ENCODE peak calls at places on chromosomes 4 and X, in six cellular contexts. One of them, this sample, is unnamed.

GRCh38 chrX:9940397-9940796 is 26.8 kb upstream of the CLDN34 start:
- DNase-seq in esophagus muscularis mucosa: no peak
- DNase-seq in CD8-positive, alpha-beta T cell: no peak
- DNase-seq in cardiac fibroblast: peak; percentile 54
- DNase-seq in stomach: no peak
- DNase-seq in mammary epithelial cell: peak; percentile 54
- DNase-seq in this sample: peak; percentile 49

GRCh38 chrX:41538707-41539106 is 91.6 kb downstream of the NYX start:
- DNase-seq in esophagus muscularis mucosa: no peak
- DNase-seq in CD8-positive, alpha-beta T cell: no peak
- DNase-seq in cardiac fibroblast: no peak
- DNase-seq in stomach: no peak
- DNase-seq in mammary epithelial cell: no peak
- DNase-seq in this sample: no peak

GRCh38 chrX:72296991-72297390 is 8.7 kb downstream of the CITED1 start:
- DNase-seq in esophagus muscularis mucosa: no peak
- DNase-seq in CD8-positive, alpha-beta T cell: no peak
- DNase-seq in cardiac fibroblast: no peak
- DNase-seq in stomach: no peak
- DNase-seq in mammary epithelial cell: no peak
- DNase-seq in this sample: no peak

GRCh38 chr4:8117278-8117682 is 41.3 kb downstream of the ABLIM2 start:
- DNase-seq in esophagus muscularis mucosa: no peak
- DNase-seq in CD8-positive, alpha-beta T cell: no peak
- DNase-seq in cardiac fibroblast: peak; percentile 50
- DNase-seq in stomach: peak; percentile 41
- DNase-seq in mammary epithelial cell: peak; percentile 6
- DNase-seq in this sample: no peak

GRCh38 chrX:22409418-22409817 is 136.7 kb downstream of the CBLL2 start:
- DNase-seq in esophagus muscularis mucosa: no peak
- DNase-seq in CD8-positive, alpha-beta T cell: no peak
- DNase-seq in cardiac fibroblast: no peak
- DNase-seq in stomach: no peak
- DNase-seq in mammary epithelial cell: no peak
- DNase-seq in this sample: no peak

GRCh38 chr4:60683357-60683756 is 516.8 kb upstream of the ADGRL3 start:
- DNase-seq in esophagus muscularis mucosa: no peak
- DNase-seq in CD8-positive, alpha-beta T cell: no peak
- DNase-seq in cardiac fibroblast: peak; percentile 94
- DNase-seq in stomach: no peak
- DNase-seq in mammary epithelial cell: peak; percentile 69
- DNase-seq in this sample: no peak

GRCh38 chr4:124483043-124483906 is 229.3 kb downstream of the ANKRD50 start:
- DNase-seq in esophagus muscularis mucosa: no peak
- DNase-seq in CD8-positive, alpha-beta T cell: no peak
- DNase-seq in cardiac fibroblast: peak; percentile 22
- DNase-seq in stomach: no peak
- DNase-seq in mammary epithelial cell: no peak
- DNase-seq in this sample: no peak

GRCh38 chr4:102734591-102735385 is 26.0 kb downstream of the MANBA start:
- DNase-seq in esophagus muscularis mucosa: peak; percentile 66
- DNase-seq in CD8-positive, alpha-beta T cell: no peak
- DNase-seq in cardiac fibroblast: peak; percentile 50
- DNase-seq in stomach: peak; percentile 28
- DNase-seq in mammary epithelial cell: peak; percentile 6
- DNase-seq in this sample: no peak

GRCh38 chr4:184318852-184319251 is 101.2 kb upstream of the ENPP6 start:
- DNase-seq in esophagus muscularis mucosa: peak; percentile 66
- DNase-seq in CD8-positive, alpha-beta T cell: no peak
- DNase-seq in cardiac fibroblast: no peak
- DNase-seq in stomach: no peak
- DNase-seq in mammary epithelial cell: no peak
- DNase-seq in this sample: no peak

GRCh38 chr4:1978741-1979476 is 29.9 kb downstream of the NELFA start:
- DNase-seq in esophagus muscularis mucosa: no peak
- DNase-seq in CD8-positive, alpha-beta T cell: no peak
- DNase-seq in cardiac fibroblast: no peak
- DNase-seq in stomach: no peak
- DNase-seq in mammary epithelial cell: no peak
- DNase-seq in this sample: no peak

GRCh38 chrX:43469391-43470054 is 186.6 kb upstream of the MAOA start:
- DNase-seq in esophagus muscularis mucosa: no peak
- DNase-seq in CD8-positive, alpha-beta T cell: no peak
- DNase-seq in cardiac fibroblast: no peak
- DNase-seq in stomach: no peak
- DNase-seq in mammary epithelial cell: peak; percentile 9
- DNase-seq in this sample: peak; percentile 12

GRCh38 chr4:6468376-6468775 is 4.0 kb downstream of the PPP2R2C start:
- DNase-seq in esophagus muscularis mucosa: no peak
- DNase-seq in CD8-positive, alpha-beta T cell: no peak
- DNase-seq in cardiac fibroblast: no peak
- DNase-seq in stomach: no peak
- DNase-seq in mammary epithelial cell: no peak
- DNase-seq in this sample: no peak

GRCh38 chr4:79083406-79084010 is 144.3 kb upstream of the PAQR3 start:
- DNase-seq in esophagus muscularis mucosa: no peak
- DNase-seq in CD8-positive, alpha-beta T cell: no peak
- DNase-seq in cardiac fibroblast: no peak
- DNase-seq in stomach: no peak
- DNase-seq in mammary epithelial cell: no peak
- DNase-seq in this sample: no peak

GRCh38 chr4:186790630-186791029 is 67.0 kb upstream of the FAT1 start:
- DNase-seq in esophagus muscularis mucosa: no peak
- DNase-seq in CD8-positive, alpha-beta T cell: no peak
- DNase-seq in cardiac fibroblast: no peak
- DNase-seq in stomach: no peak
- DNase-seq in mammary epithelial cell: no peak
- DNase-seq in this sample: no peak

GRCh38 chrX:32871636-32872035 is 339.7 kb downstream of the DMD start:
- DNase-seq in esophagus muscularis mucosa: no peak
- DNase-seq in CD8-positive, alpha-beta T cell: no peak
- DNase-seq in cardiac fibroblast: peak; percentile 71
- DNase-seq in stomach: no peak
- DNase-seq in mammary epithelial cell: peak; percentile 74
- DNase-seq in this sample: peak; percentile 10

GRCh38 chrX:151996329-151996728 is 21.9 kb upstream of the GABRE start:
- DNase-seq in esophagus muscularis mucosa: no peak
- DNase-seq in CD8-positive, alpha-beta T cell: no peak
- DNase-seq in cardiac fibroblast: no peak
- DNase-seq in stomach: no peak
- DNase-seq in mammary epithelial cell: no peak
- DNase-seq in this sample: no peak

GRCh38 chrX:40539214-40540142 is 41.3 kb upstream of the ATP6AP2 start:
- DNase-seq in esophagus muscularis mucosa: no peak
- DNase-seq in CD8-positive, alpha-beta T cell: peak; percentile 50
- DNase-seq in cardiac fibroblast: peak; percentile 71
- DNase-seq in stomach: no peak
- DNase-seq in mammary epithelial cell: peak; percentile 32
- DNase-seq in this sample: no peak

GRCh38 chr4:182531555-182532162 is 288.5 kb downstream of the TENM3 start:
- DNase-seq in esophagus muscularis mucosa: no peak
- DNase-seq in CD8-positive, alpha-beta T cell: no peak
- DNase-seq in cardiac fibroblast: no peak
- DNase-seq in stomach: no peak
- DNase-seq in mammary epithelial cell: no peak
- DNase-seq in this sample: no peak

GRCh38 chrX:136711147-136711546 is 63.2 kb downstream of the CD40LG start:
- DNase-seq in esophagus muscularis mucosa: no peak
- DNase-seq in CD8-positive, alpha-beta T cell: no peak
- DNase-seq in cardiac fibroblast: peak; percentile 60
- DNase-seq in stomach: peak; percentile 35
- DNase-seq in mammary epithelial cell: peak; percentile 42
- DNase-seq in this sample: no peak

GRCh38 chr4:82839624-82840023 is 41.0 kb upstream of the SCD5 start:
- DNase-seq in esophagus muscularis mucosa: no peak
- DNase-seq in CD8-positive, alpha-beta T cell: no peak
- DNase-seq in cardiac fibroblast: peak; percentile 38
- DNase-seq in stomach: no peak
- DNase-seq in mammary epithelial cell: no peak
- DNase-seq in this sample: no peak

GRCh38 chr4:140266958-140267568 is 106.4 kb upstream of the SCOC start:
- DNase-seq in esophagus muscularis mucosa: no peak
- DNase-seq in CD8-positive, alpha-beta T cell: no peak
- DNase-seq in cardiac fibroblast: peak; percentile 12
- DNase-seq in stomach: no peak
- DNase-seq in mammary epithelial cell: no peak
- DNase-seq in this sample: no peak

GRCh38 chrX:1925053-1925481 is 310.2 kb downstream of the ASMT start:
- DNase-seq in esophagus muscularis mucosa: no peak
- DNase-seq in CD8-positive, alpha-beta T cell: no peak
- DNase-seq in cardiac fibroblast: no peak
- DNase-seq in stomach: no peak
- DNase-seq in mammary epithelial cell: no peak
- DNase-seq in this sample: no peak

GRCh38 chrX:80423744-80424143 is 3.5 kb downstream of the TENT5D start:
- DNase-seq in esophagus muscularis mucosa: no peak
- DNase-seq in CD8-positive, alpha-beta T cell: no peak
- DNase-seq in cardiac fibroblast: no peak
- DNase-seq in stomach: no peak
- DNase-seq in mammary epithelial cell: no peak
- DNase-seq in this sample: no peak

GRCh38 chrX:3415011-3415410 is 68.6 kb upstream of the MXRA5 start:
- DNase-seq in esophagus muscularis mucosa: no peak
- DNase-seq in CD8-positive, alpha-beta T cell: no peak
- DNase-seq in cardiac fibroblast: no peak
- DNase-seq in stomach: no peak
- DNase-seq in mammary epithelial cell: no peak
- DNase-seq in this sample: no peak

GRCh38 chr4:66647468-66647867 is 897.8 kb downstream of the CENPC start:
- DNase-seq in esophagus muscularis mucosa: no peak
- DNase-seq in CD8-positive, alpha-beta T cell: no peak
- DNase-seq in cardiac fibroblast: peak; percentile 30
- DNase-seq in stomach: no peak
- DNase-seq in mammary epithelial cell: no peak
- DNase-seq in this sample: no peak

GRCh38 chrX:1554469-1555210 is 17.7 kb upstream of the P2RY8 start:
- DNase-seq in esophagus muscularis mucosa: peak; percentile 47
- DNase-seq in CD8-positive, alpha-beta T cell: peak; percentile 40
- DNase-seq in cardiac fibroblast: no peak
- DNase-seq in stomach: peak; percentile 25
- DNase-seq in mammary epithelial cell: no peak
- DNase-seq in this sample: no peak

GRCh38 chr4:13544556-13545393 is 467 bp upstream of the NKX3-2 start:
- DNase-seq in esophagus muscularis mucosa: peak; percentile 94
- DNase-seq in CD8-positive, alpha-beta T cell: no peak
- DNase-seq in cardiac fibroblast: peak; percentile 61
- DNase-seq in stomach: peak; percentile 63
- DNase-seq in mammary epithelial cell: peak; percentile 70
- DNase-seq in this sample: no peak

GRCh38 chr4:8162625-8163024 is 4.0 kb upstream of the ABLIM2 start:
- DNase-seq in esophagus muscularis mucosa: no peak
- DNase-seq in CD8-positive, alpha-beta T cell: no peak
- DNase-seq in cardiac fibroblast: no peak
- DNase-seq in stomach: no peak
- DNase-seq in mammary epithelial cell: no peak
- DNase-seq in this sample: no peak

DNA sequence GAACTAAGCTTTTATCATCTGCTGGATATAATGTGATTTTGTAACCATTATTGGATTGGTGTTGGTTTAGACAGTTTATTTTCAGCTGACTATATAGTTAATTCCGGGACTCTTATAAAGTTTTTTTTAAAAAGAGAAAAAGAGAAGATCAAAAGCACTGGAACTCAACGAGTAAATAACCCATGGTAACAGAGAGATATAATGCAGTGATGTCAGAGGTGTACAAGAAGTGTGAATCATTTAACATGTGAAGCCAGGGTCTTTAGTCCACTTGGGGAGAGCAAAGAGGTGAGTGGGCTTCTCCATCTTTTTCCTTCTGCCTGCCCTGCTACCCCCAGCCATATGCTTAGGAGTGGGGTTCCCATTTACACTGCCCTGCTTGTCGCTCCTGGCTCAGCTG is 3.2 kb downstream of the TMEM165 start:
- DNase-seq in esophagus muscularis mucosa: no peak
- DNase-seq in CD8-positive, alpha-beta T cell: no peak
- DNase-seq in cardiac fibroblast: peak; percentile 29
- DNase-seq in stomach: no peak
- DNase-seq in mammary epithelial cell: peak; percentile 13
- DNase-seq in this sample: no peak
- H3K4me3 ChIP-seq in esophagus muscularis mucosa: peak overlapping the region; percentile 88
- H3K4me3 ChIP-seq in CD8-positive, alpha-beta T cell: no peak overlapping the region
- H3K4me3 ChIP-seq in cardiac fibroblast: peak overlapping the region; percentile 77
- H3K4me3 ChIP-seq in stomach: peak overlapping the region; percentile 68
- H3K4me3 ChIP-seq in mammary epithelial cell: peak overlapping the region; percentile 74
- H3K4me3 ChIP-seq in this sample: peak overlapping the region; percentile 62

DNA sequence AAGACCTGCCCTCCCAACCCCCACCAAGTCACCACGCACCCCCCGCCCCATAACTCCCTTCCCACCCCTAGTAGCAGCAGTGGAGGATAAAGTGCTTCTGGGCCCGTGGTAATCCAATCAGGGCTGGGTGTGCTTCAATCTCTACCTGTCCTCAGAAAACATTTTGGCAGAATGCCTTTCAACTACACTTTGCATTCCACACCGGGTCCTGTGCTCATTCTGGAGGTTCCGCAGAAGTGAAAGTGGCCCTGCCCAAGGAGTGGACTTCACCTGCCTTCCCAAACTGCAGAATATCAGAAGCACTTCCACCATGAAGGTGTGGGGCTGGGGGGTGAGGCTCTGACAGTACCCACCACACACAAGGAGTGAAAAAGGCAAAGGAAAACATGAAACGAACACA is 322.3 kb downstream of the DHX15 start:
- DNase-seq in esophagus muscularis mucosa: no peak
- DNase-seq in CD8-positive, alpha-beta T cell: no peak
- DNase-seq in cardiac fibroblast: no peak
- DNase-seq in stomach: no peak
- DNase-seq in mammary epithelial cell: no peak
- DNase-seq in this sample: no peak
- H3K4me3 ChIP-seq in esophagus muscularis mucosa: no peak overlapping the region
- H3K4me3 ChIP-seq in CD8-positive, alpha-beta T cell: no peak overlapping the region
- H3K4me3 ChIP-seq in cardiac fibroblast: no peak overlapping the region
- H3K4me3 ChIP-seq in stomach: no peak overlapping the region
- H3K4me3 ChIP-seq in mammary epithelial cell: no peak overlapping the region
- H3K4me3 ChIP-seq in this sample: peak overlapping the region; percentile 9

DNA sequence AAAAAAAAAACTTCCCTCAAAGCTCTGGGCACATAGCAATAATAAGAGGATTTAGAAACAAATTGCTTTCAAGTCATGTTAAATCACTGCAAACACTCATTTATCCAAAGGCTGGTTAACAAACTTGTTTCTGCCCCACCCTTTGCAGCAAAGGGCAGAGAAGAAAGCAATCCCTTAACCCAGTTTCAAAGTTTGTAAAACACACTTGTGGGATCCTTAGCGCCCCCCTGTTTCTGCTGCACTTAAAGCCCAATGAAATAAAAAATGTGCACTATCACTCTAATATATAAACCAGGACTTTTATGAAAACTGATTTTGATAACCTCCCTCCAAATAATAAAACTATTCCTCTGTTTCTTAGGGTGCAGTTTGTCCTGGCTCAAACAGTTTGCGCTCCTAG is 3.3 kb upstream of the PCDH10 start:
- DNase-seq in esophagus muscularis mucosa: no peak
- DNase-seq in CD8-positive, alpha-beta T cell: no peak
- DNase-seq in cardiac fibroblast: no peak
- DNase-seq in stomach: no peak
- DNase-seq in mammary epithelial cell: no peak
- DNase-seq in this sample: no peak
- H3K4me3 ChIP-seq in esophagus muscularis mucosa: no peak overlapping the region
- H3K4me3 ChIP-seq in CD8-positive, alpha-beta T cell: no peak overlapping the region
- H3K4me3 ChIP-seq in cardiac fibroblast: peak overlapping the region; percentile 54
- H3K4me3 ChIP-seq in stomach: peak overlapping the region; percentile 51
- H3K4me3 ChIP-seq in mammary epithelial cell: no peak overlapping the region
- H3K4me3 ChIP-seq in this sample: no peak overlapping the region

GRCh38 chr4:108144451-108144850 is 24.3 kb downstream of the LEF1 start:
- DNase-seq in esophagus muscularis mucosa: no peak
- DNase-seq in CD8-positive, alpha-beta T cell: no peak
- DNase-seq in cardiac fibroblast: no peak
- DNase-seq in stomach: no peak
- DNase-seq in mammary epithelial cell: no peak
- DNase-seq in this sample: no peak
- H3K4me3 ChIP-seq in esophagus muscularis mucosa: no peak overlapping the region
- H3K4me3 ChIP-seq in CD8-positive, alpha-beta T cell: no peak overlapping the region
- H3K4me3 ChIP-seq in cardiac fibroblast: no peak overlapping the region
- H3K4me3 ChIP-seq in stomach: no peak overlapping the region
- H3K4me3 ChIP-seq in mammary epithelial cell: no peak overlapping the region
- H3K4me3 ChIP-seq in this sample: no peak overlapping the region

This sample was measured in epithelial cell of proximal tubule.